ENCODE peak calls at places on chromosomes 3 and 15, in ten cellular contexts. Y, V, K, S, U, C, L, O, M and N are unnamed samples.

GRCh38 chr3:172376402-172376801 is 71.9 kb downstream of the GHSR start:
- DNase-seq in U (no peak), M (no peak), K (no peak), V (no peak), Y (no peak), O (no peak), C (no peak), S (no peak), L (no peak), N (no peak)

GRCh38 chr3:156617145-156617544 is 57.2 kb upstream of the TIPARP start:
- DNase-seq in M (no peak), O (no peak), V (no peak), S (no peak), K (no peak), C (no peak), Y (no peak), U (no peak), L (no peak), N (no peak)

GRCh38 chr15:43190178-43190577 is 5.0 kb downstream of the CCNDBP1 start:
- DNase-seq in M (no peak), V (no peak), L (no peak), K (no peak), Y (no peak), U (peak; percentile 51), O (no peak), S (no peak), C (no peak), N (no peak)

GRCh38 chr3:13513051-13513912 is 33.2 kb downstream of the HDAC11 start:
- DNase-seq in C (no peak), S (no peak), V (peak; percentile 51), U (no peak), K (no peak), M (no peak), L (no peak), O (no peak), Y (no peak), N (no peak)

GRCh38 chr15:66241301-66241700 is 12.2 kb downstream of the MEGF11 start:
- DNase-seq in Y (no peak), C (no peak), U (no peak), V (no peak), O (no peak), S (no peak), K (no peak), M (no peak), L (no peak), N (no peak)

GRCh38 chr3:52234516-52235447 is 4.2 kb downstream of the TWF2 start:
- DNase-seq in S (no peak), C (no peak), V (no peak), Y (no peak), M (no peak), U (no peak), K (no peak), L (no peak), O (no peak), N (no peak)

GRCh38 chr3:169228522-169228921 is 435.0 kb downstream of the MECOM start:
- DNase-seq in O (no peak), V (no peak), C (no peak), L (no peak), M (no peak), S (no peak), U (no peak), K (no peak), Y (no peak), N (no peak)

GRCh38 chr15:63553388-63553791 is 43.8 kb upstream of the FBXL22 start:
- DNase-seq in V (peak; percentile 90), S (no peak), L (no peak), Y (no peak), O (no peak), K (no peak), C (no peak), M (no peak), U (peak; percentile 96), N (no peak)

GRCh38 chr15:73887481-73887880 is 14.1 kb downstream of the TBC1D21 start:
- DNase-seq in S (no peak), Y (no peak), K (no peak), U (no peak), O (no peak), M (no peak), L (no peak), C (no peak), V (no peak), N (no peak)

GRCh38 chr3:48446425-48447193 is at the start of gene ATRIP:
- DNase-seq in Y (peak; percentile 65), O (peak; percentile 94), S (peak; percentile 81), C (peak; percentile 73), M (peak; percentile 94), U (peak; percentile 80), L (peak; percentile 82), K (peak; percentile 67), V (peak; percentile 90), N (peak; percentile 89)

GRCh38 chr3:126342211-126342610 is 15.0 kb downstream of the KLF15 start:
- DNase-seq in O (no peak), V (no peak), U (no peak), S (no peak), C (no peak), K (no peak), M (no peak), Y (no peak), L (no peak), N (no peak)

GRCh38 chr3:133408961-133409360 is 9.1 kb downstream of the BFSP2 start:
- DNase-seq in C (no peak), V (peak; percentile 77), L (no peak), Y (no peak), M (no peak), K (no peak), U (peak; percentile 49), O (no peak), S (no peak), N (no peak)

GRCh38 chr15:23065836-23066235 is 26.5 kb upstream of the TUBGCP5 start:
- DNase-seq in K (no peak), V (no peak), U (no peak), L (no peak), M (no peak), C (no peak), S (no peak), O (no peak), Y (no peak), N (no peak)

GRCh38 chr3:72329354-72329753 is 518.9 kb downstream of the SHQ1 start:
- DNase-seq in K (no peak), Y (peak; percentile 24), V (no peak), M (no peak), U (peak; percentile 48), L (no peak), S (no peak), O (no peak), C (no peak), N (no peak)

GRCh38 chr3:51436998-51437639 is 46.0 kb downstream of the RBM15B start:
- DNase-seq in Y (no peak), S (no peak), O (no peak), U (no peak), L (no peak), C (no peak), M (no peak), K (no peak), V (peak; percentile 8), N (no peak)

GRCh38 chr15:69786136-69786701 is 311.5 kb downstream of the TLE3 start:
- DNase-seq in L (no peak), C (no peak), V (no peak), O (no peak), Y (no peak), M (no peak), K (no peak), U (no peak), S (no peak), N (no peak)

GRCh38 chr15:29105151-29105785 is 164.4 kb downstream of the NSMCE3 start:
- DNase-seq in K (no peak), Y (no peak), C (no peak), M (no peak), S (no peak), V (no peak), L (no peak), U (no peak), O (no peak), N (no peak)

GRCh38 chr3:119794971-119795612 is 13.2 kb downstream of the NR1I2 start:
- DNase-seq in M (peak; percentile 67), S (no peak), L (no peak), O (no peak), V (peak; percentile 33), U (peak; percentile 13), K (no peak), Y (no peak), C (no peak), N (no peak)

GRCh38 chr3:57810471-57811144 is 54.5 kb downstream of the SLMAP start:
- DNase-seq in S (no peak), O (no peak), M (no peak), U (no peak), C (no peak), K (no peak), L (no peak), Y (no peak), V (no peak), N (no peak)

GRCh38 chr3:121477589-121477988 is 68.2 kb downstream of the POLQ start:
- DNase-seq in M (no peak), O (no peak), V (peak; percentile 82), K (no peak), L (no peak), C (no peak), U (peak; percentile 63), Y (no peak), S (no peak), N (no peak)

GRCh38 chr15:80721476-80721875 is 26.4 kb downstream of the ABHD17C start:
- DNase-seq in M (no peak), C (no peak), V (no peak), O (no peak), K (no peak), U (no peak), S (no peak), L (no peak), Y (no peak), N (no peak)

GRCh38 chr3:112101946-112102345 is 15.8 kb downstream of the C3orf52 start:
- DNase-seq in C (no peak), U (peak; percentile 72), M (no peak), O (no peak), K (no peak), S (no peak), Y (no peak), V (peak; percentile 97), L (no peak), N (no peak)

GRCh38 chr3:28575100-28575747 is 226.6 kb upstream of the AZI2 start:
- DNase-seq in K (no peak), C (no peak), S (no peak), L (no peak), U (peak; percentile 1), M (no peak), V (no peak), O (no peak), Y (peak; percentile 35), N (no peak)

GRCh38 chr3:124607163-124607562 is 123.1 kb upstream of the UMPS start:
- DNase-seq in K (no peak), V (peak; percentile 48), S (no peak), Y (no peak), M (no peak), C (no peak), U (peak; percentile 72), L (no peak), O (no peak), N (no peak)

GRCh38 chr15:77815015-77815414 is 182.3 kb upstream of the LINGO1 start:
- DNase-seq in S (no peak), M (no peak), K (no peak), L (no peak), V (no peak), C (no peak), Y (no peak), U (no peak), O (no peak), N (no peak)

GRCh38 chr3:72794079-72794478 is 54.2 kb downstream of the SHQ1 start:
- DNase-seq in U (no peak), S (no peak), M (no peak), O (no peak), L (no peak), K (no peak), Y (no peak), V (no peak), C (no peak), N (no peak)

GRCh38 chr15:43483306-43484128 is 9.4 kb downstream of the TP53BP1 start:
- DNase-seq in V (peak; percentile 21), M (no peak), Y (no peak), C (no peak), O (no peak), L (no peak), S (no peak), U (peak; percentile 55), K (no peak), N (no peak)